ENCODE peak calls at places on chromosome 15, in ten cellular contexts. One of them, this sample, is unnamed.
A peak's percentile ranks its signal among the peaks of the same experiment; 100 is the strongest.

GRCh38 chr15:81419304-81419943 is 45.4 kb upstream of the TMC3 start:
- DNase-seq in MM.1S: no peak
- DNase-seq in heart left ventricle: no peak
- DNase-seq in PC-3: peak; percentile 68
- DNase-seq in pancreas: no peak
- DNase-seq in left ventricle myocardium inferior: no peak
- DNase-seq in thoracic aorta: no peak
- DNase-seq in hepatocyte: no peak
- DNase-seq in GM06990: no peak
- DNase-seq in dorsolateral prefrontal cortex: no peak
- DNase-seq in this sample: peak; percentile 10

GRCh38 chr15:44883219-44883900 is 73.1 kb upstream of the TERB2 start:
- DNase-seq in MM.1S: no peak
- DNase-seq in heart left ventricle: no peak
- DNase-seq in PC-3: no peak
- DNase-seq in pancreas: no peak
- DNase-seq in left ventricle myocardium inferior: no peak
- DNase-seq in thoracic aorta: no peak
- DNase-seq in hepatocyte: no peak
- DNase-seq in GM06990: peak; percentile 30
- DNase-seq in dorsolateral prefrontal cortex: no peak
- DNase-seq in this sample: no peak

GRCh38 chr15:60358935-60359672 is 38.7 kb downstream of the ANXA2 start:
- DNase-seq in MM.1S: no peak
- DNase-seq in heart left ventricle: no peak
- DNase-seq in PC-3: no peak
- DNase-seq in pancreas: no peak
- DNase-seq in left ventricle myocardium inferior: no peak
- DNase-seq in thoracic aorta: no peak
- DNase-seq in hepatocyte: no peak
- DNase-seq in GM06990: no peak
- DNase-seq in dorsolateral prefrontal cortex: no peak
- DNase-seq in this sample: peak; percentile 62

GRCh38 chr15:22915866-22916515 is 64.2 kb downstream of the CYFIP1 start:
- DNase-seq in MM.1S: no peak
- DNase-seq in heart left ventricle: no peak
- DNase-seq in PC-3: no peak
- DNase-seq in pancreas: peak; percentile 63
- DNase-seq in left ventricle myocardium inferior: no peak
- DNase-seq in thoracic aorta: no peak
- DNase-seq in hepatocyte: no peak
- DNase-seq in GM06990: no peak
- DNase-seq in dorsolateral prefrontal cortex: no peak
- DNase-seq in this sample: no peak

GRCh38 chr15:84840741-84841429 is 23.7 kb downstream of the ALPK3 start:
- DNase-seq in MM.1S: no peak
- DNase-seq in heart left ventricle: peak; percentile 85
- DNase-seq in PC-3: no peak
- DNase-seq in pancreas: peak; percentile 89
- DNase-seq in left ventricle myocardium inferior: peak; percentile 79
- DNase-seq in thoracic aorta: peak; percentile 58
- DNase-seq in hepatocyte: peak; percentile 73
- DNase-seq in GM06990: no peak
- DNase-seq in dorsolateral prefrontal cortex: no peak
- DNase-seq in this sample: no peak

GRCh38 chr15:36951747-36952247 is 148.6 kb downstream of the MEIS2 start:
- DNase-seq in MM.1S: no peak
- DNase-seq in heart left ventricle: no peak
- DNase-seq in PC-3: peak; percentile 61
- DNase-seq in pancreas: no peak
- DNase-seq in left ventricle myocardium inferior: no peak
- DNase-seq in thoracic aorta: no peak
- DNase-seq in hepatocyte: no peak
- DNase-seq in GM06990: no peak
- DNase-seq in dorsolateral prefrontal cortex: no peak
- DNase-seq in this sample: no peak

GRCh38 chr15:66359740-66360139 is 3.3 kb upstream of the TIPIN start:
- DNase-seq in MM.1S: no peak
- DNase-seq in heart left ventricle: no peak
- DNase-seq in PC-3: peak; percentile 76
- DNase-seq in pancreas: no peak
- DNase-seq in left ventricle myocardium inferior: no peak
- DNase-seq in thoracic aorta: no peak
- DNase-seq in hepatocyte: peak; percentile 57
- DNase-seq in GM06990: no peak
- DNase-seq in dorsolateral prefrontal cortex: no peak
- DNase-seq in this sample: no peak

GRCh38 chr15:94858011-94858410 is 626.6 kb downstream of the MCTP2 start:
- DNase-seq in MM.1S: no peak
- DNase-seq in heart left ventricle: no peak
- DNase-seq in PC-3: no peak
- DNase-seq in pancreas: no peak
- DNase-seq in left ventricle myocardium inferior: no peak
- DNase-seq in thoracic aorta: no peak
- DNase-seq in hepatocyte: no peak
- DNase-seq in GM06990: no peak
- DNase-seq in dorsolateral prefrontal cortex: no peak
- DNase-seq in this sample: no peak

GRCh38 chr15:53586815-53587214 is 172.6 kb downstream of the WDR72 start:
- DNase-seq in MM.1S: peak; percentile 48
- DNase-seq in heart left ventricle: no peak
- DNase-seq in PC-3: peak; percentile 60
- DNase-seq in pancreas: peak; percentile 28
- DNase-seq in left ventricle myocardium inferior: no peak
- DNase-seq in thoracic aorta: no peak
- DNase-seq in hepatocyte: peak; percentile 70
- DNase-seq in GM06990: no peak
- DNase-seq in dorsolateral prefrontal cortex: no peak
- DNase-seq in this sample: no peak

GRCh38 chr15:42375941-42376340 is 16.6 kb downstream of the CAPN3 start:
- DNase-seq in MM.1S: no peak
- DNase-seq in heart left ventricle: no peak
- DNase-seq in PC-3: no peak
- DNase-seq in pancreas: no peak
- DNase-seq in left ventricle myocardium inferior: no peak
- DNase-seq in thoracic aorta: no peak
- DNase-seq in hepatocyte: no peak
- DNase-seq in GM06990: no peak
- DNase-seq in dorsolateral prefrontal cortex: no peak
- DNase-seq in this sample: no peak

GRCh38 chr15:43361313-43361903 is 9.4 kb downstream of the ZSCAN29 start:
- DNase-seq in MM.1S: no peak
- DNase-seq in heart left ventricle: no peak
- DNase-seq in PC-3: no peak
- DNase-seq in pancreas: no peak
- DNase-seq in left ventricle myocardium inferior: no peak
- DNase-seq in thoracic aorta: no peak
- DNase-seq in hepatocyte: no peak
- DNase-seq in GM06990: no peak
- DNase-seq in dorsolateral prefrontal cortex: no peak
- DNase-seq in this sample: no peak

GRCh38 chr15:87354661-87355410 is 901.7 kb downstream of the NTRK3 start:
- DNase-seq in MM.1S: no peak
- DNase-seq in heart left ventricle: no peak
- DNase-seq in PC-3: peak; percentile 65
- DNase-seq in pancreas: no peak
- DNase-seq in left ventricle myocardium inferior: no peak
- DNase-seq in thoracic aorta: no peak
- DNase-seq in hepatocyte: no peak
- DNase-seq in GM06990: no peak
- DNase-seq in dorsolateral prefrontal cortex: no peak
- DNase-seq in this sample: no peak

GRCh38 chr15:72604794-72605193 is 49.7 kb upstream of the GOLGA6B start:
- DNase-seq in MM.1S: no peak
- DNase-seq in heart left ventricle: no peak
- DNase-seq in PC-3: no peak
- DNase-seq in pancreas: no peak
- DNase-seq in left ventricle myocardium inferior: no peak
- DNase-seq in thoracic aorta: no peak
- DNase-seq in hepatocyte: no peak
- DNase-seq in GM06990: no peak
- DNase-seq in dorsolateral prefrontal cortex: no peak
- DNase-seq in this sample: no peak

GRCh38 chr15:79427781-79428598 is 4.1 kb upstream of the MINAR1 start:
- DNase-seq in MM.1S: no peak
- DNase-seq in heart left ventricle: no peak
- DNase-seq in PC-3: no peak
- DNase-seq in pancreas: no peak
- DNase-seq in left ventricle myocardium inferior: no peak
- DNase-seq in thoracic aorta: no peak
- DNase-seq in hepatocyte: no peak
- DNase-seq in GM06990: no peak
- DNase-seq in dorsolateral prefrontal cortex: no peak
- DNase-seq in this sample: no peak
- H3K27me3 ChIP-seq in MM.1S: no peaks in the 10 kb centered on the region
- H3K27me3 ChIP-seq in heart left ventricle: peaks cover 44% of the 10 kb centered on the region
- H3K27me3 ChIP-seq in PC-3: peaks cover 46% of the 10 kb centered on the region
- H3K27me3 ChIP-seq in pancreas: no peaks in the 10 kb centered on the region
- H3K27me3 ChIP-seq in left ventricle myocardium inferior: peaks cover 100% of the 10 kb centered on the region
- H3K27me3 ChIP-seq in thoracic aorta: peaks cover 4% of the 10 kb centered on the region
- H3K27me3 ChIP-seq in hepatocyte: peaks cover 57% of the 10 kb centered on the region
- H3K27me3 ChIP-seq in GM06990: no peaks in the 10 kb centered on the region
- H3K27me3 ChIP-seq in dorsolateral prefrontal cortex: peaks cover 38% of the 10 kb centered on the region
- H3K27me3 ChIP-seq in this sample: peaks cover 15% of the 10 kb centered on the region

DNA sequence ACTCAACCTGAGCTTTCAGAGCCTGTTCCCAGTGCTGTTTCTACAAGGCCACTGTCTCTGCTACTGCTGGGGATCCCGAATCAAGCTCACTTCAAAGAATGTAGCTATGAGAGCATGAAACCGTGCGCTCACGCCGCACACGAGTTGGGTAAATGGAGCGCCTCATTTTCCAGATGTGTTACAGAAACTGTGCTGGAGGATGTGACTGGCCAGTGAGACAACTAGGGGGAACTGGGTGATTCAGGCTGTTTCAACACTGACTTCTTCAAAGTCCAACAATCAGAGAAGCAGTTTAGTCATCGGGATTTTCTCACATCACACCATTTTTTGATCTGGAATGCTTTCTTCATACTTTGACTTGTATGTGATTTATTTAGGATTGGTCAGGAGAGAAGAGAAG is 3.5 kb downstream of the ZNF710 start:
- DNase-seq in MM.1S: no peak
- DNase-seq in heart left ventricle: no peak
- DNase-seq in PC-3: peak; percentile 87
- DNase-seq in pancreas: no peak
- DNase-seq in left ventricle myocardium inferior: no peak
- DNase-seq in thoracic aorta: no peak
- DNase-seq in hepatocyte: peak; percentile 82
- DNase-seq in GM06990: no peak
- DNase-seq in dorsolateral prefrontal cortex: no peak
- DNase-seq in this sample: peak; percentile 92
- H3K4me3 ChIP-seq in MM.1S: no peak overlapping the region
- H3K4me3 ChIP-seq in heart left ventricle: no peak overlapping the region
- H3K4me3 ChIP-seq in PC-3: peak overlapping the region; percentile 38
- H3K4me3 ChIP-seq in pancreas: no peak overlapping the region
- H3K4me3 ChIP-seq in left ventricle myocardium inferior: no peak overlapping the region
- H3K4me3 ChIP-seq in thoracic aorta: no peak overlapping the region
- H3K4me3 ChIP-seq in hepatocyte: no peak overlapping the region
- H3K4me3 ChIP-seq in GM06990: no peak overlapping the region
- H3K4me3 ChIP-seq in dorsolateral prefrontal cortex: no peak overlapping the region
- H3K4me3 ChIP-seq in this sample: peak overlapping the region; percentile 29

GRCh38 chr15:33243393-33243792 is 48.9 kb upstream of the FMN1 start:
- DNase-seq in MM.1S: no peak
- DNase-seq in heart left ventricle: no peak
- DNase-seq in PC-3: peak; percentile 67
- DNase-seq in pancreas: no peak
- DNase-seq in left ventricle myocardium inferior: no peak
- DNase-seq in thoracic aorta: no peak
- DNase-seq in hepatocyte: no peak
- DNase-seq in GM06990: no peak
- DNase-seq in dorsolateral prefrontal cortex: no peak
- DNase-seq in this sample: no peak

GRCh38 chr15:33244471-33244870 is 50.0 kb upstream of the FMN1 start:
- DNase-seq in MM.1S: no peak
- DNase-seq in heart left ventricle: no peak
- DNase-seq in PC-3: no peak
- DNase-seq in pancreas: no peak
- DNase-seq in left ventricle myocardium inferior: no peak
- DNase-seq in thoracic aorta: no peak
- DNase-seq in hepatocyte: no peak
- DNase-seq in GM06990: no peak
- DNase-seq in dorsolateral prefrontal cortex: no peak
- DNase-seq in this sample: no peak

GRCh38 chr15:33242165-33242564 is 47.7 kb upstream of the FMN1 start:
- DNase-seq in MM.1S: no peak
- DNase-seq in heart left ventricle: no peak
- DNase-seq in PC-3: peak; percentile 94
- DNase-seq in pancreas: no peak
- DNase-seq in left ventricle myocardium inferior: no peak
- DNase-seq in thoracic aorta: no peak
- DNase-seq in hepatocyte: peak; percentile 60
- DNase-seq in GM06990: no peak
- DNase-seq in dorsolateral prefrontal cortex: no peak
- DNase-seq in this sample: no peak

GRCh38 chr15:33243869-33244268 is 49.4 kb upstream of the FMN1 start:
- DNase-seq in MM.1S: no peak
- DNase-seq in heart left ventricle: no peak
- DNase-seq in PC-3: peak; percentile 86
- DNase-seq in pancreas: no peak
- DNase-seq in left ventricle myocardium inferior: no peak
- DNase-seq in thoracic aorta: no peak
- DNase-seq in hepatocyte: peak; percentile 28
- DNase-seq in GM06990: no peak
- DNase-seq in dorsolateral prefrontal cortex: no peak
- DNase-seq in this sample: no peak

GRCh38 chr15:33242669-33243191 is 48.2 kb upstream of the FMN1 start:
- DNase-seq in MM.1S: peak; percentile 18
- DNase-seq in heart left ventricle: no peak
- DNase-seq in PC-3: peak; percentile 62
- DNase-seq in pancreas: no peak
- DNase-seq in left ventricle myocardium inferior: no peak
- DNase-seq in thoracic aorta: no peak
- DNase-seq in hepatocyte: no peak
- DNase-seq in GM06990: no peak
- DNase-seq in dorsolateral prefrontal cortex: no peak
- DNase-seq in this sample: no peak
- TF ChIP-seq CTCF in MM.1S: peak; percentile 62
- TF ChIP-seq CTCF in heart left ventricle: peak; percentile 31
- TF ChIP-seq CTCF in PC-3: peak; percentile 79
- TF ChIP-seq CTCF in pancreas: no peak
- TF ChIP-seq CTCF in left ventricle myocardium inferior: peak; percentile 35
- TF ChIP-seq CTCF in thoracic aorta: no peak
- TF ChIP-seq CTCF in hepatocyte: peak; percentile 40
- TF ChIP-seq CTCF in GM06990: peak; percentile 57
- TF ChIP-seq CTCF in dorsolateral prefrontal cortex: peak; percentile 44
- TF ChIP-seq CTCF in this sample: peak; percentile 44

DNA sequence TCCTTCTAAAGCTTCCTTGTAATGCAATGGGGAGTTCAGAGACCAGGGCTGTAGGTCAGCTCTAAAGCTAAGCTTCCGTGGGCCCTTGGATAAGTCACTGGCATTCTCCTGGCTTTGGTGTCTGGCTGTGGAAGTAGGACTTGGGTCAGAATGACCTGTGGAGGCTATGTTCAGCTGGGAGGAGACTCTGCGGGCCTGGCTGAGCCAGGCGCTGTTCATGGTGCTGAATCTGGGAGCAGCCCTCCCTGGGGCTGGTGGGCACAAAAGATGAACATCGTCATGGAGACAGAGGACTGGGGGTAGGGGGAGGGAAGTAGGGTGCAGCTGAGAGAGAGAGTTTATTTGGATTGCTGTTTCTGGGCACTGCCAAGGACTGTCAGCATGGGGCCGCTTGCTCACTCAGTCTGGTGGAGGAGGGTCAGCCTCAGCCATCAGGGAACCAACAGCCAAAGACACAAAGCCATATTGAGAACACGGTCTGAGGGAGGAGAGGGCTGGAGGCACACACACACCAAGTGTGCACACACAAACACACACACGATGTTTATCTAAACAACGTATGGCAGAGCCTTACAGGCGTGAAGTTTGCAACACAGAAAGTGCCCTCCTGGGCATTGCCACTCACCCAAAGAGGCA is 120.6 kb upstream of the LINGO1 start:
- DNase-seq in MM.1S: peak; percentile 27
- DNase-seq in heart left ventricle: no peak
- DNase-seq in PC-3: peak; percentile 31
- DNase-seq in pancreas: no peak
- DNase-seq in left ventricle myocardium inferior: no peak
- DNase-seq in thoracic aorta: no peak
- DNase-seq in hepatocyte: peak; percentile 77
- DNase-seq in GM06990: no peak
- DNase-seq in dorsolateral prefrontal cortex: no peak
- DNase-seq in this sample: no peak
- H3K27me3 ChIP-seq in MM.1S: peaks cover 19% of the 10 kb centered on the region
- H3K27me3 ChIP-seq in heart left ventricle: no peaks in the 10 kb centered on the region
- H3K27me3 ChIP-seq in PC-3: peaks cover 5% of the 10 kb centered on the region
- H3K27me3 ChIP-seq in pancreas: no peaks in the 10 kb centered on the region
- H3K27me3 ChIP-seq in left ventricle myocardium inferior: peaks cover 34% of the 10 kb centered on the region
- H3K27me3 ChIP-seq in thoracic aorta: no peaks in the 10 kb centered on the region
- H3K27me3 ChIP-seq in hepatocyte: no peaks in the 10 kb centered on the region
- H3K27me3 ChIP-seq in GM06990: no peaks in the 10 kb centered on the region
- H3K27me3 ChIP-seq in dorsolateral prefrontal cortex: no peaks in the 10 kb centered on the region
- H3K27me3 ChIP-seq in this sample: no peaks in the 10 kb centered on the region

This sample was measured in AG04450.